ENCODE peak calls at places on chromosomes 12 and 14, in seven cellular contexts. O is ovary, N is cardiac fibroblast, Z is HCT116, C is sigmoid colon, U is body of pancreas, S is AG09309. V is an unnamed sample.

GRCh38 chr12:87217486-87217885 is 811.7 kb downstream of the C12orf50 start:
- DNase-seq in S (no peak), C (no peak), Z (no peak), O (no peak), U (no peak), N (no peak), V (no peak)

GRCh38 chr12:47812797-47813490 is 6.8 kb downstream of the HDAC7 start:
- DNase-seq in O (peak; percentile 91), S (no peak), U (peak; percentile 70), C (peak; percentile 96), N (peak; percentile 82), Z (no peak), V (peak; percentile 72)

GRCh38 chr12:15978431-15978950 is 67.4 kb downstream of the DERA start:
- DNase-seq in Z (no peak), O (no peak), C (no peak), S (no peak), U (no peak), N (peak; percentile 77), V (no peak)

GRCh38 chr12:108087900-108088299 is 41.2 kb upstream of the WSCD2 start:
- DNase-seq in C (no peak), O (no peak), U (no peak), N (no peak), S (no peak), Z (no peak), V (no peak)

GRCh38 chr14:68762944-68763831 is 29.7 kb downstream of the ZFP36L1 start:
- DNase-seq in U (peak; percentile 88), Z (no peak), N (peak; percentile 39), S (no peak), O (peak; percentile 95), C (peak; percentile 84), V (no peak)

GRCh38 chr12:11807453-11807852 is 158.0 kb downstream of the ETV6 start:
- DNase-seq in U (no peak), C (no peak), S (no peak), Z (no peak), N (no peak), O (no peak), V (no peak)

GRCh38 chr12:82524636-82525035 is 162.1 kb upstream of the TMTC2 start:
- DNase-seq in S (no peak), C (no peak), U (no peak), O (no peak), N (no peak), Z (no peak), V (no peak)

GRCh38 chr12:8156416-8156815 is 399 bp upstream of the ZNF705A start:
- DNase-seq in N (no peak), O (no peak), S (no peak), U (no peak), C (no peak), Z (no peak), V (no peak)

GRCh38 chr12:25269701-25270100 is 19.0 kb upstream of the KRAS start:
- DNase-seq in Z (no peak), C (no peak), O (no peak), N (peak; percentile 27), S (no peak), U (no peak), V (no peak)

GRCh38 chr12:84542289-84542688 is 370.3 kb downstream of the SLC6A15 start:
- DNase-seq in N (peak; percentile 2), Z (no peak), C (no peak), O (no peak), S (no peak), U (no peak), V (no peak)

GRCh38 chr14:59771577-59771976 is 99.0 kb downstream of the RTN1 start:
- DNase-seq in C (no peak), O (no peak), Z (no peak), U (no peak), S (peak; percentile 8), N (peak; percentile 54), V (peak; percentile 34)

GRCh38 chr12:32139064-32139421 is 32.4 kb downstream of the BICD1 start:
- DNase-seq in Z (no peak), O (no peak), C (no peak), S (no peak), N (peak; percentile 55), U (no peak), V (no peak)

GRCh38 chr12:56326533-56326932 is 7.3 kb downstream of the PAN2 start:
- DNase-seq in U (no peak), Z (no peak), O (peak; percentile 49), S (no peak), N (peak; percentile 20), C (no peak), V (no peak)

GRCh38 chr14:101473795-101474562 is 87.3 kb upstream of the DIO3 start:
- DNase-seq in S (no peak), U (peak; percentile 8), O (no peak), Z (no peak), N (no peak), C (peak; percentile 49), V (no peak)

GRCh38 chr12:78208106-78208505 is 377.4 kb downstream of the NAV3 start:
- DNase-seq in U (no peak), C (no peak), S (no peak), N (no peak), Z (no peak), O (no peak), V (no peak)

GRCh38 chr14:100504372-100505078 is 82.7 kb downstream of the BEGAIN start:
- DNase-seq in Z (peak; percentile 12), O (no peak), C (no peak), N (peak; percentile 58), S (no peak), U (no peak), V (no peak)

GRCh38 chr12:111240374-111240773 is 128.5 kb downstream of the PHETA1 start:
- DNase-seq in S (no peak), U (no peak), N (no peak), C (no peak), O (no peak), Z (no peak), V (no peak)

GRCh38 chr12:3119745-3120660 is 42.8 kb downstream of the TSPAN9 start:
- DNase-seq in O (no peak), S (peak; percentile 72), C (no peak), Z (no peak), U (peak; percentile 59), N (no peak), V (no peak)

GRCh38 chr14:23580152-23580926 is 1.7 kb upstream of the JPH4 start:
- DNase-seq in O (no peak), N (no peak), U (no peak), C (peak; percentile 37), Z (no peak), S (no peak), V (no peak)

GRCh38 chr12:23659151-23659550 is 290.3 kb downstream of the SOX5 start:
- DNase-seq in U (no peak), O (no peak), N (no peak), Z (no peak), S (no peak), C (no peak), V (no peak)

GRCh38 chr12:26868505-26869494 is 35.8 kb upstream of the ITPR2 start:
- DNase-seq in S (no peak), Z (no peak), U (no peak), C (no peak), N (no peak), O (no peak), V (no peak)

GRCh38 chr12:57091633-57092528 is 3.0 kb downstream of the NAB2 start:
- DNase-seq in S (no peak), C (peak; percentile 66), Z (no peak), N (no peak), O (no peak), U (no peak), V (no peak)

GRCh38 chr12:24387381-24387780 is 437.9 kb upstream of the SOX5 start:
- DNase-seq in Z (no peak), N (no peak), O (no peak), C (no peak), S (no peak), U (no peak), V (no peak)

GRCh38 chr12:39638178-39638577 is 18.6 kb upstream of the ABCD2 start:
- DNase-seq in U (no peak), Z (no peak), O (no peak), S (no peak), N (no peak), C (no peak), V (peak; percentile 1)

GRCh38 chr12:131102991-131103609 is 149.4 kb downstream of the ADGRD1 start:
- DNase-seq in S (no peak), C (peak; percentile 48), N (no peak), U (no peak), Z (no peak), O (peak; percentile 15), V (no peak)

GRCh38 chr14:89573399-89573657 is 156.3 kb upstream of the FOXN3 start:
- DNase-seq in C (no peak), N (no peak), O (no peak), Z (no peak), U (no peak), S (no peak), V (no peak)
- H3K4me3 ChIP-seq in C (no peak overlapping the region), N (no peak overlapping the region), O (no peak overlapping the region), Z (no peak overlapping the region), U (no peak overlapping the region), S (no peak overlapping the region), V (no peak overlapping the region)

GRCh38 chr14:35910191-35910590 is 84.1 kb downstream of the BRMS1L start:
- DNase-seq in O (no peak), S (no peak), Z (no peak), N (no peak), C (no peak), U (no peak), V (no peak)

GRCh38 chr14:35915185-35915584 is 89.0 kb downstream of the BRMS1L start:
- DNase-seq in S (no peak), U (no peak), C (no peak), Z (no peak), O (no peak), N (no peak), V (no peak)

GRCh38 chr14:35909675-35910074 is 83.5 kb downstream of the BRMS1L start:
- DNase-seq in C (no peak), S (no peak), O (no peak), Z (no peak), U (no peak), N (no peak), V (no peak)

GRCh38 chr14:35915775-35916174 is 89.6 kb downstream of the BRMS1L start:
- DNase-seq in S (no peak), N (no peak), U (no peak), O (no peak), C (no peak), Z (no peak), V (no peak)

GRCh38 chr14:35911097-35911496 is 85.0 kb downstream of the BRMS1L start:
- DNase-seq in N (no peak), U (no peak), Z (no peak), S (no peak), O (no peak), C (no peak), V (no peak)
- TF ChIP-seq CTCF in N (no peak), U (no peak), Z (no peak), S (no peak), O (no peak), C (no peak), V (no peak)

DNA sequence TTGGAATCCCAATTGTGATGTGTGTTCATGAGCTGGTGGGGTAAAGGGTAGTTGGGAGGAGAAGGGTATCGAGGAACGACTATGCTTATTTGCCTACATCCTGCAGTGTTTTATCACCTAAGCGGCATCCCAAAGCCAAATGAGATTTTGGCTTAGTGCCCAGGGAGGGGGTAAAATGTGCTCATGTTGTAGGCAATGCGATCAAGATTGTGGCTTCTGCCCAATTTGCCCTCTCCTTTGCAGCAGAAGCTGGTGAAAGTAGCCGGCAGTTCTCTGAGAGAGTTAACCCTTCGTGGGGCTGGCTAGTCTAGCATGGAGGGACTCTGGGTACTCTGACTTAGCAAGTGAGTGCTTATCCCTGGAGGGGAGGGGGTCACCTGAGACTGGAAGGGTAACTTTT is 758 bp downstream of the RPH3A start:
- DNase-seq in Z (no peak), S (no peak), N (no peak), C (no peak), U (no peak), O (no peak), V (no peak)
- H3K4me3 ChIP-seq in Z (no peak overlapping the region), S (no peak overlapping the region), N (no peak overlapping the region), C (no peak overlapping the region), U (no peak overlapping the region), O (no peak overlapping the region), V (no peak overlapping the region)

GRCh38 chr12:105561981-105562726 is 231.7 kb downstream of the C12orf75 start:
- DNase-seq in S (peak; percentile 46), O (peak; percentile 27), C (peak; percentile 76), U (no peak), Z (peak; percentile 76), N (peak; percentile 93), V (peak; percentile 54)
- TF ChIP-seq CTCF in S (peak; percentile 13), O (no peak), C (no peak), U (no peak), Z (no peak), N (no peak), V (peak; percentile 12)

V was measured in retinal pigment epithelial cell.